ENCODE peak calls at places on chromosomes 4 and X, in eight cellular contexts. Y is PC-9, C is adipocyte, K is skeletal muscle cell, L is epithelial cell of esophagus, R is colonic mucosa, Z is neuronal stem cell, G is right atrium auricular region. O is an unnamed sample.

GRCh38 chr4:68267433-68267944 is 22.0 kb upstream of the TMPRSS11B start:
- DNase-seq in R (no peak), K (peak), Y (no peak), L (peak), G (no peak), C (no peak), Z (no peak), O (peak)

GRCh38 chr4:126647756-126648396 is 984.9 kb upstream of the INTU start:
- DNase-seq in K (peak), C (peak), R (no peak), Y (no peak), Z (no peak), G (no peak), L (no peak), O (no peak)

GRCh38 chr4:98516042-98516440 is 142.4 kb downstream of the TSPAN5 start:
- DNase-seq in G (no peak), K (peak), L (peak), Z (no peak), C (peak), R (no peak), Y (no peak), O (no peak)

GRCh38 chr4:94532016-94532789 is 80.5 kb downstream of the PDLIM5 start:
- DNase-seq in K (no peak), C (peak), R (peak), L (peak), Z (no peak), G (no peak), Y (no peak), O (peak)

GRCh38 chr4:74100531-74100930 is 1.5 kb upstream of the CXCL2 start:
- DNase-seq in Z (no peak), G (no peak), Y (no peak), K (no peak), L (no peak), R (no peak), C (no peak), O (no peak)

GRCh38 chrX:143854006-143854405 is 29.9 kb upstream of the UBE2NL start:
- DNase-seq in R (no peak), L (peak), C (peak), G (no peak), K (no peak), Y (no peak), Z (no peak), O (peak)

GRCh38 chr4:45502471-45502870 is 621.4 kb downstream of the GABRG1 start:
- DNase-seq in Z (no peak), K (no peak), G (no peak), R (no peak), L (peak), C (no peak), Y (no peak), O (no peak)

GRCh38 chr4:2829933-2830451 is 13.7 kb upstream of the ADD1 start:
- DNase-seq in L (no peak), Y (no peak), C (no peak), G (no peak), Z (no peak), K (no peak), R (no peak), O (no peak)

GRCh38 chrX:10884246-10884645 is 226.9 kb upstream of the HCCS start:
- DNase-seq in Z (no peak), K (peak), R (no peak), G (no peak), L (no peak), C (peak), Y (no peak), O (no peak)

GRCh38 chr4:3200423-3201090 is 48.4 kb upstream of the MSANTD1 start:
- DNase-seq in Z (no peak), C (no peak), L (no peak), K (no peak), Y (no peak), R (no peak), G (no peak), O (no peak)

GRCh38 chr4:168387091-168387490 is 68.5 kb upstream of the DDX60 start:
- DNase-seq in Y (no peak), L (no peak), Z (no peak), K (no peak), G (no peak), R (no peak), C (no peak), O (no peak)

GRCh38 chr4:142818009-142818408 is 28.1 kb downstream of the INPP4B start:
- DNase-seq in C (peak), Z (no peak), Y (no peak), G (no peak), L (no peak), R (no peak), K (peak), O (no peak)

DNA sequence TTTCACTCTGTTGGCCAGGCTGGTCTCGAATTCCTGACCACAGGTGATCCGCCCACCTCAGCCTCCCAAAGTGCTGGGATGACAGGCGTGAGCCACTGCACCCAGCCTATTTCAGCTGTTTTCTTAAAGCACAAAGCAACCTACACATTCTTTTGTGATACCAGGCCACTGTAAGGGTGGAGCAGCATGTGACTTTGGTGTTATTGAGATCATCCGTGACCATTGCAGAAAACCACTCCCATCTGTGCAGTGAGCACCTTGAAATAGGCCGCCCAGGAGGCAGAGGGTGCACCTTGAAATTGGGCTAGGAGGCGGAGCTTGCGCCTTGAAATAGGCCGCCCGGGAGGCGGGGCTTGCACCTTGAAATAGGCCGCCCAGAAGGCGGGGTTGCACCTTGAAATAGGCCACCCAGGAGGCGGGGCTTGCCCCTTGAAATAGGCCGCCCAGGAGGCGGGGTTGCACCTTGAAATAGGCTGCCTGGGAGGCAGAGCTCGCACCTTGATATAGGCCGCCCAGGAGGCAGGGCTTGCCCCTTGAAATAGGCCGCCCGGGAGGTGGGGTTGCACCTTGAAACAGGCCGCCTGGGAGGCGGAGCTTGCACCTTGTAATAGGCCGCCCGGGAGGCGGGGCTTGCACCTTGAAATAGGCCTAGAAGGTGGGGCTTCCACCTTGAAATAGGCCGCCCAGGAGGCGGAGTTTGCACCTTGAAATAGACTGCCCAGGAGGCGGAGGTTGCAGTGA is 9.0 kb upstream of the SLC25A6 start:
- DNase-seq in R (no peak), C (no peak), Z (no peak), Y (no peak), L (no peak), K (no peak), G (no peak), O (no peak)
- H3K4me3 ChIP-seq in R (no peak), C (no peak), Z (no peak), Y (no peak), L (no peak), K (no peak), G (no peak), O (no peak)

GRCh38 chr4:54098375-54098774 is 1.6 kb upstream of the GSX2 start:
- DNase-seq in C (no peak), L (no peak), G (no peak), R (no peak), Z (no peak), K (no peak), Y (no peak), O (peak)
- H3K4me3 ChIP-seq in C (no peak), L (no peak), G (no peak), R (no peak), Z (no peak), K (no peak), Y (no peak), O (no peak)

GRCh38 chr4:123399638-123400358 is 3.2 kb downstream of the SPRY1 start:
- DNase-seq in R (no peak), L (peak), Z (no peak), G (no peak), Y (no peak), C (peak), K (no peak), O (no peak)

GRCh38 chr4:123398151-123398802 is 1.7 kb downstream of the SPRY1 start:
- DNase-seq in C (peak), Z (peak), Y (peak), L (peak), R (peak), K (no peak), G (no peak), O (no peak)

GRCh38 chr4:123398803-123399637 is 2.4 kb downstream of the SPRY1 start:
- DNase-seq in G (no peak), R (peak), C (peak), K (no peak), Y (peak), Z (peak), L (peak), O (no peak)

GRCh38 chr4:123403205-123403604 is 6.6 kb downstream of the SPRY1 start:
- DNase-seq in C (no peak), K (no peak), R (no peak), G (no peak), Z (no peak), Y (no peak), L (no peak), O (no peak)

GRCh38 chr4:123401466-123402175 is 5.0 kb downstream of the SPRY1 start:
- DNase-seq in L (no peak), Z (no peak), K (no peak), C (no peak), R (no peak), G (peak), Y (no peak), O (no peak)
- H3K4me3 ChIP-seq in L (no peak), Z (peak), K (no peak), C (peak), R (no peak), G (peak), Y (peak), O (no peak)

GRCh38 chrX:42462917-42463316 is 315.0 kb downstream of the PPP1R2C start:
- DNase-seq in C (no peak), K (no peak), G (no peak), R (no peak), Y (no peak), L (no peak), Z (no peak), O (no peak)
- H3K4me3 ChIP-seq in C (no peak), K (no peak), G (no peak), R (no peak), Y (no peak), L (no peak), Z (no peak), O (no peak)

GRCh38 chrX:19514791-19515614 is at the start of gene MAP3K15:
- DNase-seq in K (no peak), Z (no peak), R (peak), Y (peak), C (peak), G (no peak), L (peak), O (no peak)
- H3K4me3 ChIP-seq in K (peak), Z (peak), R (peak), Y (peak), C (no peak), G (peak), L (no peak), O (peak)

GRCh38 chrX:129653181-129653984 is 1.4 kb downstream of the APLN start:
- DNase-seq in L (no peak), G (peak), R (no peak), K (no peak), Z (no peak), Y (no peak), C (no peak), O (no peak)
- H3K4me3 ChIP-seq in L (no peak), G (peak), R (peak), K (peak), Z (peak), Y (no peak), C (peak), O (peak)

GRCh38 chrX:45571453-45571852 is 370.8 kb upstream of the DIPK2B start:
- DNase-seq in Y (no peak), L (no peak), R (no peak), G (no peak), Z (no peak), C (no peak), K (no peak), O (no peak)
- H3K4me3 ChIP-seq in Y (no peak), L (no peak), R (no peak), G (no peak), Z (no peak), C (no peak), K (no peak), O (no peak)

O was measured in retinal pigment epithelial cell.